ENCODE peak calls at places on chromosomes 7 and 10, in six cellular contexts. One of them, this sample, is unnamed.

GRCh38 chr10:36494386-36494785 is 631.0 kb upstream of the ANKRD30A start:
- DNase-seq in foreskin fibroblast: peak
- DNase-seq in stimulated activated CD4-positive, alpha-beta T cell treated with anti-CD3 and anti-CD28 coated beads, Interleukin-1b, Interleukin-23, amount 100 ng/mL, for 48 hours: no peak
- DNase-seq in HS-5: peak
- DNase-seq in KBM-7: no peak
- DNase-seq in left colon: no peak
- DNase-seq in this sample: no peak

GRCh38 chr7:17005277-17005676 is 123.5 kb upstream of the AGR3 start:
- DNase-seq in foreskin fibroblast: no peak
- DNase-seq in stimulated activated CD4-positive, alpha-beta T cell treated with anti-CD3 and anti-CD28 coated beads, Interleukin-1b, Interleukin-23, amount 100 ng/mL, for 48 hours: no peak
- DNase-seq in HS-5: no peak
- DNase-seq in KBM-7: no peak
- DNase-seq in left colon: no peak
- DNase-seq in this sample: no peak

GRCh38 chr10:5776150-5776880 is 36.9 kb downstream of the GDI2 start:
- DNase-seq in foreskin fibroblast: no peak
- DNase-seq in stimulated activated CD4-positive, alpha-beta T cell treated with anti-CD3 and anti-CD28 coated beads, Interleukin-1b, Interleukin-23, amount 100 ng/mL, for 48 hours: no peak
- DNase-seq in HS-5: no peak
- DNase-seq in KBM-7: no peak
- DNase-seq in left colon: no peak
- DNase-seq in this sample: no peak

GRCh38 chr7:54885285-54885684 is 126.3 kb upstream of the SEC61G start:
- DNase-seq in foreskin fibroblast: no peak
- DNase-seq in stimulated activated CD4-positive, alpha-beta T cell treated with anti-CD3 and anti-CD28 coated beads, Interleukin-1b, Interleukin-23, amount 100 ng/mL, for 48 hours: no peak
- DNase-seq in HS-5: no peak
- DNase-seq in KBM-7: no peak
- DNase-seq in left colon: no peak
- DNase-seq in this sample: no peak

GRCh38 chr7:1767524-1767923 is 97.4 kb downstream of the ELFN1 start:
- DNase-seq in foreskin fibroblast: no peak
- DNase-seq in stimulated activated CD4-positive, alpha-beta T cell treated with anti-CD3 and anti-CD28 coated beads, Interleukin-1b, Interleukin-23, amount 100 ng/mL, for 48 hours: no peak
- DNase-seq in HS-5: no peak
- DNase-seq in KBM-7: no peak
- DNase-seq in left colon: no peak
- DNase-seq in this sample: no peak

GRCh38 chr10:71911296-71911954 is 52.8 kb upstream of the CHST3 start:
- DNase-seq in foreskin fibroblast: no peak
- DNase-seq in stimulated activated CD4-positive, alpha-beta T cell treated with anti-CD3 and anti-CD28 coated beads, Interleukin-1b, Interleukin-23, amount 100 ng/mL, for 48 hours: no peak
- DNase-seq in HS-5: no peak
- DNase-seq in KBM-7: no peak
- DNase-seq in left colon: no peak
- DNase-seq in this sample: no peak

GRCh38 chr10:2839081-2839725 is 228.1 kb upstream of the PFKP start:
- DNase-seq in foreskin fibroblast: no peak
- DNase-seq in stimulated activated CD4-positive, alpha-beta T cell treated with anti-CD3 and anti-CD28 coated beads, Interleukin-1b, Interleukin-23, amount 100 ng/mL, for 48 hours: peak
- DNase-seq in HS-5: no peak
- DNase-seq in KBM-7: peak
- DNase-seq in left colon: peak
- DNase-seq in this sample: no peak

GRCh38 chr7:141220263-141220662 is 146.4 kb downstream of the TMEM178B start:
- DNase-seq in foreskin fibroblast: no peak
- DNase-seq in stimulated activated CD4-positive, alpha-beta T cell treated with anti-CD3 and anti-CD28 coated beads, Interleukin-1b, Interleukin-23, amount 100 ng/mL, for 48 hours: no peak
- DNase-seq in HS-5: no peak
- DNase-seq in KBM-7: peak
- DNase-seq in left colon: no peak
- DNase-seq in this sample: no peak

GRCh38 chr7:6163402-6163801 is 109.0 kb downstream of the CYTH3 start:
- DNase-seq in foreskin fibroblast: no peak
- DNase-seq in stimulated activated CD4-positive, alpha-beta T cell treated with anti-CD3 and anti-CD28 coated beads, Interleukin-1b, Interleukin-23, amount 100 ng/mL, for 48 hours: no peak
- DNase-seq in HS-5: no peak
- DNase-seq in KBM-7: no peak
- DNase-seq in left colon: no peak
- DNase-seq in this sample: no peak

GRCh38 chr10:12358863-12359647 is 9.7 kb downstream of the CAMK1D start:
- DNase-seq in foreskin fibroblast: no peak
- DNase-seq in stimulated activated CD4-positive, alpha-beta T cell treated with anti-CD3 and anti-CD28 coated beads, Interleukin-1b, Interleukin-23, amount 100 ng/mL, for 48 hours: no peak
- DNase-seq in HS-5: no peak
- DNase-seq in KBM-7: no peak
- DNase-seq in left colon: no peak
- DNase-seq in this sample: no peak

GRCh38 chr7:142168746-142169145 is 57.2 kb downstream of the MGAM2 start:
- DNase-seq in foreskin fibroblast: no peak
- DNase-seq in stimulated activated CD4-positive, alpha-beta T cell treated with anti-CD3 and anti-CD28 coated beads, Interleukin-1b, Interleukin-23, amount 100 ng/mL, for 48 hours: no peak
- DNase-seq in HS-5: no peak
- DNase-seq in KBM-7: no peak
- DNase-seq in left colon: no peak
- DNase-seq in this sample: no peak

GRCh38 chr10:132492323-132493035 is 45.1 kb upstream of the INPP5A start:
- DNase-seq in foreskin fibroblast: no peak
- DNase-seq in stimulated activated CD4-positive, alpha-beta T cell treated with anti-CD3 and anti-CD28 coated beads, Interleukin-1b, Interleukin-23, amount 100 ng/mL, for 48 hours: no peak
- DNase-seq in HS-5: no peak
- DNase-seq in KBM-7: no peak
- DNase-seq in left colon: no peak
- DNase-seq in this sample: no peak